ENCODE peak calls at places on chromosomes 6 and 20, in seven cellular contexts. M is HCT116, X is GM23338, G is Panc1, K is K562, D is A549, H is HepG2. T is an unnamed sample.

GRCh38 chr6:47034919-47035318 is 7.2 kb downstream of the ADGRF1 start:
- DNase-seq in M (peak), X (peak), G (no peak), K (no peak), D (no peak), H (no peak), T (no peak)

GRCh38 chr6:422423-423061 is 31.0 kb downstream of the IRF4 start:
- DNase-seq in M (no peak), X (no peak), G (peak), K (no peak), D (peak), H (peak), T (peak)

GRCh38 chr6:110378552-110378951 is 20.4 kb upstream of the METTL24 start:
- DNase-seq in M (no peak), X (peak), G (no peak), K (no peak), D (no peak), H (peak), T (no peak)

GRCh38 chr20:10715035-10715434 is 41.2 kb upstream of the JAG1 start:
- DNase-seq in M (no peak), X (no peak), G (no peak), K (no peak), D (peak), H (peak), T (no peak)

GRCh38 chr6:20367716-20368485 is 33.8 kb upstream of the E2F3 start:
- DNase-seq in M (no peak), X (no peak), G (no peak), K (peak), D (no peak), H (no peak), T (no peak)

GRCh38 chr6:34229877-34230276 is 6.8 kb upstream of the HMGA1 start:
- DNase-seq in M (no peak), X (no peak), G (no peak), K (no peak), D (no peak), H (no peak), T (no peak)

GRCh38 chr20:32792316-32792715 is 27.4 kb upstream of the MAPRE1 start:
- DNase-seq in M (no peak), X (peak), G (no peak), K (no peak), D (no peak), H (peak), T (peak)

GRCh38 chr6:90156861-90157260 is 139.8 kb downstream of the BACH2 start:
- DNase-seq in M (no peak), X (no peak), G (no peak), K (no peak), D (no peak), H (no peak), T (no peak)

GRCh38 chr6:97947841-97948240 is 664.8 kb upstream of the MMS22L start:
- DNase-seq in M (peak), X (no peak), G (peak), K (peak), D (no peak), H (peak), T (no peak)

GRCh38 chr6:122654016-122654415 is 43.8 kb downstream of the PKIB start:
- DNase-seq in M (no peak), X (no peak), G (no peak), K (no peak), D (no peak), H (no peak), T (no peak)

GRCh38 chr6:122817766-122818165 is 28.7 kb downstream of the SMPDL3A start:
- DNase-seq in M (no peak), X (no peak), G (no peak), K (no peak), D (no peak), H (no peak), T (no peak)

GRCh38 chr20:51287628-51288413 is 254.7 kb downstream of the NFATC2 start:
- DNase-seq in M (no peak), X (no peak), G (no peak), K (no peak), D (no peak), H (no peak), T (no peak)

GRCh38 chr20:46814366-46815232 is 80.0 kb upstream of the EYA2 start:
- DNase-seq in M (peak), X (peak), G (peak), K (no peak), D (peak), H (peak), T (no peak)

GRCh38 chr20:17624070-17624469 is 54.2 kb downstream of the DSTN start:
- DNase-seq in M (no peak), X (no peak), G (no peak), K (no peak), D (no peak), H (no peak), T (no peak)

GRCh38 chr6:101146389-101146788 is 247.1 kb upstream of the GRIK2 start:
- DNase-seq in M (peak), X (no peak), G (no peak), K (no peak), D (no peak), H (no peak), T (no peak)

GRCh38 chr6:170134077-170135040 is 156.5 kb downstream of the DLL1 start:
- DNase-seq in M (no peak), X (no peak), G (no peak), K (no peak), D (no peak), H (no peak), T (no peak)

GRCh38 chr20:41318271-41318649 is 729 bp upstream of the ZHX3 start:
- DNase-seq in M (no peak), X (no peak), G (no peak), K (no peak), D (no peak), H (peak), T (no peak)

GRCh38 chr6:20853828-20854227 is 319.6 kb downstream of the CDKAL1 start:
- DNase-seq in M (no peak), X (no peak), G (no peak), K (no peak), D (no peak), H (no peak), T (no peak)

DNA sequence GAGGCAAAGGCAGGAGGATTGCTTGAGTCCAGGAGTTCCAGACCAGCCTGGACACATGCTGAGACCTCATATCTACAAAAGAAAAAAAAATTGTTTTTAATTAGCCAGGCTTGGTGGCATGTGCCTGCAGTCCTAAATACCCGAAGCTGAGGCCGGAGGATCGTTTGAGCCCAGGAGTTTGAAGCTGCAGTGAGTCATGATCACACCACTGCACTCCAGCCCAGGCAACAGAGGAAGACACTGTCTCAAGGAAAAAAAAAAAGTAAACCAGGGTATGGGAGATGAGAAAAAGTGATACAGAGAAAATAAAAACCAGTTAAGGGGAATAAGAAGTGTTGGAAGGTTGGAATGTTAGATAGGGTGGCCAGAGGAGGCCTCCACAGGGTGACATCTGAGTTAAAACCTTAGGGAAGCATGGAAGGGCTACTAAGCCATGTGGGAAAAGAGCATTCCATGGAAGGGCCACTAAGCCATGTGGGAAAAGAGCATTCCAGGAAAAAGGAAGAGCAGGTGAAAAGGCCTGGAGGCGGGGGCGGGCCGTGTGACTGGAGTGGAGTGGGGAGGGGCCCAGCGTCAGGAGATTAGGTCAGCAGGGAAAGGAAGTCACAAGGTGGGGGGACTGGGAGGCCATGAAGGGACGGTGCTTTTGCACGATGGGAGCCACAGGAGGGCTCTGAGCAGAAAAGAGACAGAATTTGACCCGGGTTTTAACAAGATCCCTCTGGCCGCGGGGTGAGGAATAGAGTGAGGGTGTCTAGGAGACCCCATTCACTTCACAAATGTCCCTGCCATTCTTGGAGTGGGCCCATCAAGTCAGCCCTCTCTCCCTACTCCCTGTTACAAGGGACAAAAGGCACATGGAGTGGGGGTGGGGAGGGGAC is 18.3 kb downstream of the CPNE5 start:
- DNase-seq in M (no peak), X (peak), G (no peak), K (peak), D (no peak), H (no peak), T (no peak)
- TF ChIP-seq REST in M (no peak), X (no peak), G (no peak), K (peak), D (no peak), H (no peak), T (no peak)

DNA sequence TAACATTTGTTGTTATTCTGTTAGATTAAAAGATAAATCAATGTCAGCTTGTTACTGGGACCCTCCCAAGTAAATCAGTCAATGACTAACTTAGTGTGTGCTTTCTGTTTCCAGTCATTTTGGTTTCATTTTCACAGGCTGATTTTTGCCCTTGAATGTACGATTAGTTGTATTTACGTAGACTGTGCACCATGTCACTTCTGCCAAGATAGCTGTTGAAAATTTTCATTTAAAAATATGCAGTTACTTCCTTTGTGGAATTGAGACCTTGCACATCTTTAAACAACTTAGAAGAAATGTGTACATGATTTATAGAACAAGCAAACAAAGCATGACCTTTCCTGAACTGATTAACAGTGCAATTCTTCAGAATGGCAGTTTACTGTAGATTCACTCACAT is 944.8 kb upstream of the CITED2 start:
- DNase-seq in M (no peak), X (no peak), G (no peak), K (no peak), D (no peak), H (peak), T (no peak)
- H3K4me3 ChIP-seq in M (no peak), X (no peak), G (no peak), K (no peak), D (no peak), H (peak), T (no peak)

GRCh38 chr6:66568271-66568670 is 861.2 kb upstream of the EYS start:
- DNase-seq in M (no peak), X (peak), G (no peak), K (peak), D (no peak), H (peak), T (no peak)
- TF ChIP-seq REST in M (no peak), X (no peak), G (no peak), K (no peak), D (no peak), H (no peak), T (no peak)

GRCh38 chr20:49700411-49701185 is 13.1 kb downstream of the B4GALT5 start:
- DNase-seq in M (peak), X (no peak), G (no peak), K (peak), D (no peak), H (peak), T (no peak)
- H3K4me3 ChIP-seq in M (no peak), X (no peak), G (no peak), K (no peak), D (peak), H (no peak), T (no peak)